ENCODE peak calls at places on chromosomes 13 and 19, in eight cellular contexts. G is kidney tubule cell; E is NCI-H1105 treated with DMSO at 0.1 percent for 48 hours; B is adrenal gland; S is T follicular helper cell; I is iPS-NIHi11; R is bronchial epithelial cell; T is stimulated activated CD8-positive, alpha-beta memory T cell treated with anti-CD3 and anti-CD28 coated beads, Interleukin-15, amount 100 ng/mL, for 4 hours. K is an unnamed sample.

GRCh38 chr13:114319441-114319871 is 5.2 kb downstream of the CHAMP1 start:
- DNase-seq in S (no peak), R (no peak), I (no peak), B (no peak), T (no peak), E (no peak), G (peak), K (no peak)

GRCh38 chr13:80359459-80360297 is 18.8 kb upstream of the SPRY2 start:
- DNase-seq in R (no peak), T (no peak), B (no peak), E (peak), I (peak), G (no peak), S (no peak), K (no peak)

GRCh38 chr19:41505105-41505504 is 62.1 kb downstream of the ERICH4 start:
- DNase-seq in T (no peak), S (no peak), G (no peak), E (no peak), I (no peak), R (no peak), B (no peak), K (no peak)

GRCh38 chr19:36246006-36246391 is 31.1 kb downstream of the ZNF146 start:
- DNase-seq in E (no peak), R (no peak), I (no peak), B (no peak), T (no peak), G (no peak), S (no peak), K (no peak)

GRCh38 chr19:40599331-40600085 is 1.7 kb upstream of the LTBP4 start:
- DNase-seq in R (peak), S (no peak), E (no peak), T (no peak), I (no peak), G (peak), B (no peak), K (no peak)

GRCh38 chr13:50116430-50116973 is 101.3 kb downstream of the KCNRG start:
- DNase-seq in I (no peak), T (no peak), G (no peak), E (no peak), B (no peak), S (no peak), R (peak), K (peak)

GRCh38 chr19:29724741-29725140 is 9.7 kb upstream of the C19orf12 start:
- DNase-seq in E (no peak), T (no peak), R (no peak), G (no peak), I (no peak), S (no peak), B (no peak), K (no peak)

GRCh38 chr13:113776231-113777125 is 17.5 kb downstream of the TMEM255B start:
- DNase-seq in T (no peak), S (no peak), R (no peak), B (peak), E (peak), I (no peak), G (peak), K (no peak)

GRCh38 chr13:24228852-24229458 is 68.4 kb downstream of the SPATA13 start:
- DNase-seq in S (peak), E (peak), I (peak), G (peak), R (peak), B (peak), T (no peak), K (peak)

GRCh38 chr19:6632002-6632621 is 37.8 kb downstream of the TNFSF14 start:
- DNase-seq in R (peak), T (peak), S (peak), B (peak), G (peak), E (peak), I (peak), K (no peak)

GRCh38 chr13:26558074-26558805 is 757 bp downstream of the WASF3 start:
- DNase-seq in E (peak), B (no peak), S (no peak), T (no peak), I (peak), G (no peak), R (no peak), K (no peak)

GRCh38 chr13:94470126-94470525 is 9.4 kb downstream of the DCT start:
- DNase-seq in B (no peak), R (no peak), E (no peak), I (no peak), S (no peak), G (no peak), T (no peak), K (no peak)

K was measured in SIG-M5.